ENCODE peak calls at places on chromosome 4, in nine cellular contexts. L, Q, U, P, I, V, K, E and H are unnamed samples.

GRCh38 chr4:4780634-4781287 is 78.7 kb upstream of the MSX1 start:
- DNase-seq in L (no peak), Q (peak; percentile 66), U (no peak), P (no peak), I (no peak), V (no peak), K (peak; percentile 87), E (no peak), H (no peak)

GRCh38 chr4:162403956-162404355 is 240.2 kb upstream of the FSTL5 start:
- DNase-seq in L (no peak), Q (no peak), U (no peak), P (no peak), I (no peak), V (no peak), K (no peak), E (no peak), H (no peak)

GRCh38 chr4:124863039-124863545 is 150.6 kb upstream of the ANKRD50 start:
- DNase-seq in L (no peak), Q (no peak), U (no peak), P (no peak), I (no peak), V (no peak), K (no peak), E (no peak), H (no peak)

GRCh38 chr4:187602339-187603092 is 393.1 kb upstream of the ZFP42 start:
- DNase-seq in L (no peak), Q (peak; percentile 21), U (no peak), P (no peak), I (no peak), V (no peak), K (peak; percentile 59), E (no peak), H (no peak)

GRCh38 chr4:48112017-48112667 is 21.9 kb downstream of the TXK start:
- DNase-seq in L (no peak), Q (no peak), U (no peak), P (no peak), I (no peak), V (no peak), K (peak; percentile 40), E (no peak), H (no peak)

GRCh38 chr4:14193601-14194000 is 566.1 kb upstream of the BOD1L1 start:
- DNase-seq in L (no peak), Q (peak; percentile 22), U (no peak), P (no peak), I (no peak), V (no peak), K (peak; percentile 5), E (no peak), H (no peak)

GRCh38 chr4:31185014-31185585 is 464.9 kb downstream of the PCDH7 start:
- DNase-seq in L (no peak), Q (no peak), U (no peak), P (no peak), I (no peak), V (no peak), K (no peak), E (no peak), H (no peak)

GRCh38 chr4:98496446-98496845 is 162.0 kb downstream of the TSPAN5 start:
- DNase-seq in L (no peak), Q (no peak), U (no peak), P (no peak), I (no peak), V (no peak), K (no peak), E (no peak), H (no peak)

GRCh38 chr4:53855886-53856260 is 208.5 kb downstream of the CHIC2 start:
- DNase-seq in L (no peak), Q (peak; percentile 66), U (no peak), P (no peak), I (no peak), V (peak; percentile 25), K (peak; percentile 93), E (no peak), H (no peak)

GRCh38 chr4:92101609-92102231 is 202.0 kb upstream of the GRID2 start:
- DNase-seq in L (no peak), Q (peak; percentile 89), U (no peak), P (no peak), I (no peak), V (no peak), K (peak; percentile 64), E (no peak), H (no peak)

GRCh38 chr4:80266902-80267380 is 477 bp downstream of the FGF5 start:
- DNase-seq in L (no peak), Q (peak; percentile 60), U (no peak), P (no peak), I (no peak), V (no peak), K (peak; percentile 79), E (no peak), H (no peak)

GRCh38 chr4:183260491-183261151 is 59.5 kb downstream of the CLDN22 start:
- DNase-seq in L (no peak), Q (no peak), U (no peak), P (no peak), I (no peak), V (no peak), K (no peak), E (no peak), H (no peak)

GRCh38 chr4:56844817-56845580 is 23.5 kb upstream of the SPINK2 start:
- DNase-seq in L (no peak), Q (no peak), U (no peak), P (no peak), I (no peak), V (no peak), K (no peak), E (no peak), H (peak; percentile 81)

GRCh38 chr4:81412941-81413488 is 58.7 kb downstream of the RASGEF1B start:
- DNase-seq in L (no peak), Q (no peak), U (no peak), P (no peak), I (no peak), V (no peak), K (no peak), E (no peak), H (no peak)

GRCh38 chr4:81421346-81422218 is 50.1 kb downstream of the RASGEF1B start:
- DNase-seq in L (no peak), Q (peak; percentile 47), U (no peak), P (no peak), I (no peak), V (no peak), K (peak; percentile 36), E (no peak), H (peak; percentile 48)

GRCh38 chr4:81424336-81424735 is 47.4 kb downstream of the RASGEF1B start:
- DNase-seq in L (no peak), Q (no peak), U (no peak), P (no peak), I (no peak), V (no peak), K (no peak), E (no peak), H (no peak)

GRCh38 chr4:81422591-81422990 is 49.1 kb downstream of the RASGEF1B start:
- DNase-seq in L (no peak), Q (no peak), U (no peak), P (no peak), I (no peak), V (no peak), K (no peak), E (no peak), H (no peak)

DNA sequence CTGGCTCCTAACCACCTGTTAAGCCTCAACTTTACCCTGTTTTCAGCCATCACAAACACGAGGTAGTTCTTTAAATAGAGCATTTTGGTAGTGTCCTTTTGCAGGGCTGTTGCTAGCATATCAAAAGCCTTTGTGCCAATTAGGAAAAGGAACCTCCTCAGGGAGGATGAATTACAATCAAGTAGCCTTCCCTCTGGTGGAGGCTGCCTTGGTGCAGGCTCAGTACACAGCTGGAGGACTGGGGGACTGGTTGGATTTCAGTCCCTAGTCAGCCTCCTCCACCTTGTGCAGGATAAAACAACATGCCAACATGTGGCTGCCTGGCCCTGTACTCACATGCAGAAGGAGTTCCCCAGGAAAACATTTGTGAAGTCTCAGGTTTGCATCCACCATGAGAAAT is 53.1 kb downstream of the RASGEF1B start:
- DNase-seq in L (no peak), Q (no peak), U (no peak), P (no peak), I (no peak), V (no peak), K (no peak), E (no peak), H (no peak)
- H3K9me3 ChIP-seq in L (no peaks in the 10 kb centered on the region), Q (no peaks in the 10 kb centered on the region), U (no peaks in the 10 kb centered on the region), P (no peaks in the 10 kb centered on the region), I (no peaks in the 10 kb centered on the region), V (no peaks in the 10 kb centered on the region), K (no peaks in the 10 kb centered on the region), E (no peaks in the 10 kb centered on the region), H (no peaks in the 10 kb centered on the region)

DNA sequence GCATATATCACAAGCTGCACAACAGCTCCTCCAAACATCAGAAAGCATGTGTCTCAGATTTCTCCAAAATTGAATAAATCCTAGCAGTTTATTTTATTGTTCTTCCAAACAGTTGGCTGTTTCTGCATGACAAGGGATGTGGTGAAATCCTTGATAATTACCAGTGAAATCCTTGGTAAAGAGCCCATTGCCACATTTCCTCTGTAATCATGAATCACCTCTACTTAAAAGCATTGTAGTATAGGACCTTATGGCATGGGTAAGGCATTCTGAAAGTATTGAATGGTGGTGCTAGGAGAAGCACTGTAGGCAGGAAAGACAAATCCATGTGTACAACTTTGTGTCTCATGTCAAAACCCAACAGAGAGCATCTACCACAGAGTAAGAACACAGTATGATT is 135.8 kb upstream of the NDST3 start:
- DNase-seq in L (no peak), Q (no peak), U (no peak), P (no peak), I (no peak), V (no peak), K (no peak), E (no peak), H (no peak)
- H3K27me3 ChIP-seq in L (no peaks in the 10 kb centered on the region), Q (no peaks in the 10 kb centered on the region), U (no peaks in the 10 kb centered on the region), P (no peaks in the 10 kb centered on the region), I (no peaks in the 10 kb centered on the region), V (no peaks in the 10 kb centered on the region), K (no peaks in the 10 kb centered on the region), E (no peaks in the 10 kb centered on the region), H (no peaks in the 10 kb centered on the region)

GRCh38 chr4:314296-314903 is 9.1 kb upstream of the ZNF732 start:
- DNase-seq in L (no peak), Q (no peak), U (no peak), P (no peak), I (no peak), V (no peak), K (no peak), E (no peak), H (no peak)
- H3K9me3 ChIP-seq in L (peaks cover 3% of the 10 kb centered on the region), Q (no peaks in the 10 kb centered on the region), U (peaks cover 10% of the 10 kb centered on the region), P (peaks cover 3% of the 10 kb centered on the region), I (no peaks in the 10 kb centered on the region), V (no peaks in the 10 kb centered on the region), K (no peaks in the 10 kb centered on the region), E (peaks cover 2% of the 10 kb centered on the region), H (peaks cover 19% of the 10 kb centered on the region)

DNA sequence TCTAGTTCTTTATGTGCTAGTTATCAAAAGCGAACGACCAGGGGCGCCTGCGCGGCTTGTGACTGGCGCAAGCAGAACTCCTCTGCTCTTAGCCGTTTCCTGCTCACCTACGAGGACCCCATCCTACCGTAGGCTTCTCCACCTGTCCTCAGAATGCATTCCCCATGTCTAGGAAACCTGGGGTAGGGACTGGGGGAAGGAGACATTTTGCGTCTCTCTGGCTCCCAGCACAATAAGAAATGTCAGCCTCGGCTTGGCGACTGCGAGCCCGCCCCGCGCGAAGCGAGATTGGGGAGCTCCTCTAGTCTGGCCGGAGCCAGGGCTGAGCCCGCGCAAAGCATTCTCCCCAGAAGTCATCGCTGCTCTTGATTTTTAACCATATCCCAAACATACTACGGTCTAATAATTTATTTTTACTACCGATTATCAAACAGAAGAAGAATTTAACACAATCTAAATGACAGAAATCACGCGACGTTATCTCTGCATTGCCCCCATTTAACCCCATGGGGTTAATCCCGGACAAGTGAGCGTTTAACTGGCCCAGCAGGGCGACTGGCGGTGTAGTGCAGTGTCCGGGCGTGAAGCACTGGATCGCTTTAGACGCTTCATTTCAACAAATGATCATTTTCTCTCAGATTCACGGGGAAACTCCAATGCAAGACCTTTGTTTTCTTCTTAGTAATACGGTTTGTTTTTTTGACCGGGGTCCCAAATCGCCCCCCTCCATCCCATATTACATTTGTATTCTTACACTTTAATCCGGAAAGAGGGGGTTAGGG is 7.9 kb upstream of the PITX2 start:
- DNase-seq in L (no peak), Q (no peak), U (no peak), P (no peak), I (no peak), V (no peak), K (no peak), E (no peak), H (no peak)
- H3K27me3 ChIP-seq in L (peaks cover 55% of the 10 kb centered on the region), Q (peaks cover 78% of the 10 kb centered on the region), U (peaks cover 100% of the 10 kb centered on the region), P (peaks cover 97% of the 10 kb centered on the region), I (peaks cover 62% of the 10 kb centered on the region), V (peaks cover 50% of the 10 kb centered on the region), K (no peaks in the 10 kb centered on the region), E (no peaks in the 10 kb centered on the region), H (peaks cover 99% of the 10 kb centered on the region)